ENCODE peak calls at places on chromosomes 16 and 17, in four cellular contexts. F, U, X and A are unnamed samples. For H3K4me1 and H3K36me3, the result is how much of the 10 kb centered on the place peaks cover.

GRCh38 chr17:31907342-31907975 is 6.0 kb upstream of the UTP6 start:
- DNase-seq in F (no peak), U (no peak), X (peak), A (peak)

GRCh38 chr16:1057252-1057932 is 15.2 kb upstream of the SSTR5 start:
- DNase-seq in F (no peak), U (peak), X (no peak), A (no peak)

GRCh38 chr16:30183961-30184429 is 593 bp downstream of the CORO1A start:
- DNase-seq in F (peak), U (peak), X (no peak), A (no peak)

GRCh38 chr17:4048218-4048617 is 84.0 kb upstream of the ATP2A3 start:
- DNase-seq in F (no peak), U (no peak), X (no peak), A (no peak)

GRCh38 chr17:19354123-19354522 is 8.4 kb downstream of the B9D1 start:
- DNase-seq in F (no peak), U (no peak), X (peak), A (no peak)

GRCh38 chr17:51948128-51948527 is 210.4 kb downstream of the CA10 start:
- DNase-seq in F (no peak), U (no peak), X (no peak), A (no peak)

GRCh38 chr17:58281511-58282011 is 826 bp upstream of the MPO start:
- DNase-seq in F (no peak), U (no peak), X (no peak), A (no peak)

GRCh38 chr16:12208341-12209035 is 232.0 kb downstream of the SNX29 start:
- DNase-seq in F (no peak), U (no peak), X (no peak), A (no peak)

GRCh38 chr17:82424001-82424862 is 5.8 kb upstream of the OGFOD3 start:
- DNase-seq in F (no peak), U (no peak), X (peak), A (no peak)

GRCh38 chr17:81553616-81554181 is 1.5 kb upstream of the FAAP100 start:
- DNase-seq in F (peak), U (no peak), X (peak), A (peak)

GRCh38 chr16:35562471-35562870 is 2103.1 kb downstream of the TP53TG3F start:
- DNase-seq in F (no peak), U (no peak), X (no peak), A (no peak)

GRCh38 chr17:44960654-44961053 is 7.4 kb downstream of the C1QL1 start:
- DNase-seq in F (no peak), U (peak), X (no peak), A (no peak)

GRCh38 chr16:11949527-11949926 is 7.7 kb upstream of the NPIPB2 start:
- DNase-seq in F (no peak), U (no peak), X (peak), A (no peak)

GRCh38 chr17:37405955-37406634 is 541 bp downstream of the ACACA start:
- DNase-seq in F (no peak), U (no peak), X (no peak), A (no peak)

GRCh38 chr16:3183445-3184139 is 4.4 kb upstream of the OR1F1 start:
- DNase-seq in F (no peak), U (peak), X (no peak), A (no peak)

GRCh38 chr17:29113334-29113733 is 66.9 kb downstream of the MYO18A start:
- DNase-seq in F (no peak), U (no peak), X (no peak), A (no peak)

DNA sequence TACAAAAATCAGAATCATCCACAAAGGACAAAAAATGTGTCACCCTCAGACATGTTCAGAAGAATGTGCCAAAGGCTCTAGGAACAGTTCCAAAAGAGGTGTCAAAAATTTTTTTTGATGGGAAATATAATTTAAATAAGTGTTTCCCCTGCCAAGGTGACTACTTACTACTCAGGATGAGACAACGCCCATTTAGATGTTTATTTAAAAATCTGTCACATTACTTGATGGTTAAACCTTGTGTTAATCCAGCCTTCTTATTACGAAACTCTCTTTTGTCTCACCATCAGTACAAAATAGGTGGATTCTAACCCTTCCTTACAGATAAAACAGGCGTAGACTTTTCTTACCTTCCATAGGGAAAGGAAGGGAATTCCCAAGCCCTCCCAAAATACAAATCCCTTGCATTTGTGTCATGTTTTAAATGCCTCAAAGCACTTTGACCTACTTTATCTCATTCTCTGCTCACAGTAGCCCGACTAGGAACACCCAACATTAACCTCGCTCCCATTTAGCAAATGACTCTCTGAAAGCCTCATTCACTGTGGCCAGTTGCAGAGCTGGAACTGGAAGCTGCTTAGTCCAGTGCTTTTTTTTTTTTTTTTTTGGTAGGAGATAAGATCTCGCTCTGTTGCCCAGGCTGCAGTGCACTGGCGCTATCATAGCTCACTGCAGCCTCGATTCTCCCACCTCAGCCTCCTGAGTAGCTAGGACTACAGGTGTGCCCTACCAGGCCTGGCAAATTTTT is 5.8 kb upstream of the GNA13 start:
- DNase-seq in F (no peak), U (no peak), X (no peak), A (no peak)
- H3K4me1 ChIP-seq in F (under half), U (under half), X (under half), A (under half)

GRCh38 chr17:21298983-21299519 is 14.5 kb downstream of the MAP2K3 start:
- DNase-seq in F (peak), U (no peak), X (no peak), A (no peak)
- H3K36me3 ChIP-seq in F (under half), U (under half), X (under half), A (under half)

GRCh38 chr16:85969591-85969990 is 70.6 kb downstream of the IRF8 start:
- DNase-seq in F (no peak), U (no peak), X (peak), A (no peak)

GRCh38 chr16:85969159-85969558 is 70.2 kb downstream of the IRF8 start:
- DNase-seq in F (no peak), U (no peak), X (peak), A (no peak)

GRCh38 chr16:85970016-85970711 is 71.2 kb downstream of the IRF8 start:
- DNase-seq in F (no peak), U (no peak), X (no peak), A (no peak)

GRCh38 chr16:85970712-85971220 is 71.8 kb downstream of the IRF8 start:
- DNase-seq in F (no peak), U (no peak), X (peak), A (no peak)

DNA sequence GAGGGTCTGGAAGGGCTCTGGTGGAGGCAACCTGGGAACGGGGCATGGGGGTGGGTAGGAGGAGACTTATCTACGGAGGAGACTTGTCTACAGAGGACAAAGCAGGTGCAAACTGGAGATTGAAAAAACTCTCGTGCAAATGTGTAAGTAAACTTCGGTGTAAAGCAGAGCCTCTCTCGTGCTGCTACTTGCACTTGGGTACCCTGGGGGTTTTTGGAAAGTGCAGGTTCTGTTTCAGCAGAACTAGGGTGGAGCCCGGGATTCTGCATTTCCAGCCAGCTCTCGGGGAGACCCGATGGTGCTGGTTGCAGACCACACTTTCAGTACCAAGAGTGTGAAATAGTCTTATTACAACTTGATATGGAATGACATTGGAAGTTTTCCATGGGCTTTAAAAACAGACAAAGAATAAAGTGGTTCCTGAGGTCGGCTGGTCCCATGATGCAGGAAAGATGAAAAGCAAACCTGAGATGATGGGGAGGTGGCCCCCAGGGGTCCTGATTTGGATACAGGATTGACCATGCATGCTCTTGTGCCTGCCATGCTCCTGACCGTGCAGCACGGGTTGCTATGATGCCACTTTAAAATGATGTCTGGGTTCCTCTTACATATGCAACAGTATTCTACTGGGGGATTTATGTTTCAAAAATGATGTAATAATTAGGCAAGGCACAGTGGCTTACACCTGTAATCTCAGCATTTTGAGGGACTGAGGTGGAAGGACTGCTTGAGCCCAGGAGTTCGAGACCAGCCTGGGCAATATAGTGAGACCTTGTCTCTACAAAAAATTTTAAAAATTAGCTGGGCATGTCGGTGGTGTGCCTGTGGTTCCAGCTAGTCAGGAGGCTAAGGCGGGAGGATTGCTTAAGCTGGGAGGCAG is 69.3 kb downstream of the IRF8 start:
- DNase-seq in F (no peak), U (no peak), X (no peak), A (no peak)
- H3K4me1 ChIP-seq in F (under half), U (under half), X (under half), A (under half)

DNA sequence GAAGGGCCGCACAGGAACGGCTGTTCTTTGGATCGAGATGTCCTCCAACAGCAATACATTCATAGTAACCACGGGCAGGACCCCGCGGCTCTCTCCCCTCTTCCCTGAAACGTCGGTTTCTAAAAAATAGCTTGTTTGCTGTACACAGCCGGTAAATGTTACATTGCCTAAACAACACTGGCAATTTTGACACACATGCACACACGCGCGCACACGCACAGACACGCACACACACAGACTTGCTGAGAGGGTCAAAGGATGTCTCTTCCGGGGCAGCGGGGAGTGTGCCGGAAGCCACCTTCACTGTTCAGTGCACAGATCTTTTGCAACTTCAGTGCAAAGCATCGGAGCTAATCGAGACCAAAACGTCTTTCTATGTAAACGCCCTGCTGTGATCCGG is 35.8 kb downstream of the ZDHHC7 start:
- DNase-seq in F (no peak), U (no peak), X (no peak), A (no peak)
- H3K36me3 ChIP-seq in F (under half), U (under half), X (under half), A (under half)

DNA sequence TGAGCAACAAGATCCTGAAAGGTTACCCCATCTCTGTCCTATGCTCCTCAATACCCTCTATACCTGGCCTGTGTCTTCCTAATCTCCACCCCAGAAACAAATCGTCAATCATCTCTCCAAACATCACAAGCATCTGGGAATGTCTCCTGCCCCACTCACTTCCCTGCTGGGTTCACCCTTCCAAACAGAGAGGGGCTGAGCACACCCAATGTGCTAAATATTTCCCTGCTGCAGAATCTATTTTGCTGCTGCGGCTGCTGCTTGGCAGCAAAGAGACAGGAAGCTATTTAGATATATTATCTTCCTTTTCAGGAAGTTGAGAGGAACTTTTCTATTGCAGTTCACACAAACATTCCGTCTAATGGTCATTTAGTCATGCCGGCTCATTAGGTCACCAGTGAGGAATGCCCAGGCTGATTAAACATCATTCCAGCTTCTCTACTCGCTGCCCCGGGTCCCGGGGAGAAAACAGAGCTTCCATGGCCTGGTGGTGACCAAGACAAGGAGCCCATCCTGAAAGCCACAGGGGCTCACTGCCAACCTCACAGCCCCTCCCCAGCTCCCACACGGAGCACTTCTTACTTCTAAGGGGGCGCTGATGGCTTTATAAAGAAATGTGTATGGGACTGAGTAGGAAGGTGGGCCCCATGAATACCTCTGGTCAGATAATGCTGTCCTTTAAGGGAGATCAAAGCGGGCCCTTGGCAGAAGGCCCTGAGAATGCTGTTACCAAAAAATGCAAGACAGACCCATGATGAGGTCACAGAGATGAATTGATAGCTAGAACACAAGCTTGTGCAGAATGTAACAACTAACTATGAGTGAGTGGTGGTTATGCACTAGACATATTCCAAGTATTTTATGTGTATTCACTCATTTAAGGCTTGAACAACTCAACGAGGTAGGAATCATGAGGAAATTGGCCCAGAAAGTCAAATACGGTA is 218.3 kb downstream of the SOX9 start:
- DNase-seq in F (peak), U (peak), X (peak), A (no peak)
- H3K4me1 ChIP-seq in F (under half), U (under half), X (under half), A (under half)

GRCh38 chr17:8137645-8138342 is 13.9 kb upstream of the HES7 start:
- DNase-seq in F (peak), U (peak), X (no peak), A (peak)
- H3K36me3 ChIP-seq in F (under half), U (under half), X (under half), A (under half)

DNA sequence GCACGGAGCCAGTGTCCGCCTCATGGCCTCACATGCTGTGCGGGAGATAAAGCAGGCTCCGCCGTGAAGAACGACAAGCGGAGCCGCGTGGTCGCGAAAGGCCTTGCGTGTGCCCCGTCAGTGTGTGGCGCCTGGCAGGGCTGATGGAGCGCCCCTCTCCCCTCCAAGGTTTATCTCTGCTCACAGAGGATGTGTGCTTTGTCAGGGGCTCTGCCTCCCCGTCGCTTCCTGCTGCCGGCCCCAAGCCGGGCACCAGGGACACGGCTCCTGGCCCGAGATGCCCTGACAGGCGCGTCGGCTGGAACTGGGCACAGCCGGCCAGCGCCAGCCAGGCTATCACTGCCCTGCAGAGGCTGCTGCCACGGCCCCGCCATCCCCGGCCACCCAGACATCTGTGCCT is 95.3 kb upstream of the GSE1 start:
- DNase-seq in F (peak), U (no peak), X (no peak), A (no peak)
- H3K4me1 ChIP-seq in F (under half), U (under half), X (under half), A (under half)

GRCh38 chr17:50067996-50068395 is 12.1 kb downstream of the ITGA3 start:
- DNase-seq in F (peak), U (no peak), X (no peak), A (no peak)

GRCh38 chr17:50072925-50073324 is 17.0 kb downstream of the ITGA3 start:
- DNase-seq in F (no peak), U (no peak), X (no peak), A (no peak)

GRCh38 chr17:50072130-50072529 is 16.2 kb downstream of the ITGA3 start:
- DNase-seq in F (peak), U (no peak), X (no peak), A (no peak)

GRCh38 chr17:50071692-50072091 is 15.8 kb downstream of the ITGA3 start:
- DNase-seq in F (no peak), U (no peak), X (no peak), A (no peak)

DNA sequence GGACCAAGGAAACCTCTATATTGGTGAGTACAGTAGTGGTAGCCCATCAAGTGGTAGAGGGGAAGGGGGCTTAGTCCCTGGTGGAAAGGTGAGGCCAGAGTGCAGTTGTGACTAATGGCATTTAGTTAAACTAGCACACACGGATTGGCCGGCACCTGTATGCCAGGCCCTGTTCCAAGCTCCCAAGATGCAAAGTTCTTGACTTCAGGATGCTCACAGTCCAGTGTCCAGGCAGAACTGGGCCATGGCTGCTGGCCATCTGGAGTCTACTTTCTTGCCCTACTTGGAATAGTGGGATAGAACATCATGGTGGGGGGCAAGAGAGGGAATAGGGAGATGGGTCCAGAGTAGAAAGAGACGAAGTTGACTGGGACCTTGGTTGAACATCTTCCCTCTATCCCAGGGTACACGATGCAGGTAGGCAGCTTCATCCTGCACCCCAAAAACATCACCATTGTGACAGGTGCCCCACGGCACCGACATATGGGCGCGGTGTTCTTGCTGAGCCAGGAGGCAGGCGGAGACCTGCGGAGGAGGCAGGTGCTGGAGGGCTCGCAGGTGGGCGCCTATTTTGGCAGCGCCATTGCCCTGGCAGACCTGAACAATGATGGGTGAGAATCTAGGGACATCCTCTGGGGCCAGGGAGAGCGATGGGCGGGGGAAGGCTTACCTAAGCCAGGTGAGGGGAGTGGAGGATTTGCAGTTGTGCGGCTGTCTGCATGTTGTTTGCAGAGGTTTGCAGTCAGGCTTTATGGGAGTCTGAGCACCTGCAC is 15.2 kb downstream of the ITGA3 start:
- DNase-seq in F (peak), U (no peak), X (no peak), A (no peak)
- H3K36me3 ChIP-seq in F (half or more), U (under half), X (half or more), A (under half)